ENCODE peak calls at places on chromosomes 7 and 10, in five cellular contexts. I is Peyer's patch, H is thyroid gland, P is astrocyte, E is A549. V is an unnamed sample.
A peak's percentile ranks its signal among the peaks of the same experiment; 100 is the strongest.

GRCh38 chr7:146397141-146397540 is 280.5 kb downstream of the CNTNAP2 start:
- DNase-seq in I (no peak), H (no peak), P (no peak), E (no peak), V (no peak)

GRCh38 chr7:130667593-130668257 is 823 bp downstream of the COPG2 start:
- DNase-seq in I (no peak), H (no peak), P (no peak), E (no peak), V (no peak)

GRCh38 chr10:97136744-97137143 is 49.0 kb downstream of the SLIT1 start:
- DNase-seq in I (no peak), H (no peak), P (no peak), E (no peak), V (no peak)

GRCh38 chr10:46223064-46223480 is 63.7 kb upstream of the ANTXRL start:
- DNase-seq in I (no peak), H (no peak), P (no peak), E (no peak), V (no peak)

GRCh38 chr10:113820507-113820906 is 33.4 kb downstream of the DCLRE1A start:
- DNase-seq in I (no peak), H (no peak), P (no peak), E (no peak), V (no peak)

GRCh38 chr10:6530211-6530840 is 49.8 kb downstream of the PRKCQ start:
- DNase-seq in I (peak; percentile 74), H (no peak), P (no peak), E (no peak), V (no peak)

GRCh38 chr7:105691029-105691691 is 109.9 kb upstream of the EFCAB10 start:
- DNase-seq in I (peak; percentile 53), H (peak; percentile 40), P (no peak), E (no peak), V (no peak)

GRCh38 chr7:137953692-137954470 is 48.0 kb downstream of the CREB3L2 start:
- DNase-seq in I (no peak), H (peak; percentile 35), P (peak; percentile 82), E (peak; percentile 89), V (peak; percentile 70)

GRCh38 chr10:110305767-110306451 is 1.2 kb upstream of the SMNDC1 start:
- DNase-seq in I (peak; percentile 49), H (peak; percentile 30), P (peak; percentile 85), E (peak; percentile 72), V (peak; percentile 44)

GRCh38 chr7:98754041-98754479 is 115.8 kb downstream of the TMEM130 start:
- DNase-seq in I (no peak), H (no peak), P (peak; percentile 23), E (no peak), V (no peak)

GRCh38 chr7:113730309-113730955 is 188.4 kb downstream of the PPP1R3A start:
- DNase-seq in I (no peak), H (no peak), P (peak; percentile 84), E (no peak), V (peak; percentile 28)

GRCh38 chr10:105681051-105681450 is 1040.0 kb downstream of the SORCS3 start:
- DNase-seq in I (no peak), H (no peak), P (peak; percentile 13), E (no peak), V (no peak)

GRCh38 chr7:10577866-10578374 is 395.8 kb upstream of the PHF14 start:
- DNase-seq in I (no peak), H (no peak), P (no peak), E (no peak), V (no peak)

GRCh38 chr7:95251966-95252365 is 72.4 kb downstream of the PON1 start:
- DNase-seq in I (no peak), H (no peak), P (no peak), E (no peak), V (no peak)

GRCh38 chr7:69906309-69906995 is 308.2 kb downstream of the AUTS2 start:
- DNase-seq in I (peak; percentile 35), H (no peak), P (peak; percentile 29), E (no peak), V (no peak)

GRCh38 chr7:2701832-2702593 is 14.0 kb downstream of the AMZ1 start:
- DNase-seq in I (no peak), H (no peak), P (no peak), E (no peak), V (peak; percentile 53)

GRCh38 chr10:30671011-30671616 is 41.6 kb upstream of the LYZL2 start:
- DNase-seq in I (no peak), H (no peak), P (peak; percentile 54), E (peak; percentile 33), V (peak; percentile 23)
- H3K4me3 ChIP-seq in I (no peak overlapping the region), H (no peak overlapping the region), P (peak overlapping the region; percentile 15), E (no peak overlapping the region), V (peak overlapping the region; percentile 24)

GRCh38 chr7:23000597-23001360 is 13.2 kb downstream of the HYCC1 start:
- DNase-seq in I (no peak), H (no peak), P (peak; percentile 46), E (no peak), V (no peak)
- H3K4me3 ChIP-seq in I (no peak overlapping the region), H (no peak overlapping the region), P (no peak overlapping the region), E (no peak overlapping the region), V (no peak overlapping the region)

DNA sequence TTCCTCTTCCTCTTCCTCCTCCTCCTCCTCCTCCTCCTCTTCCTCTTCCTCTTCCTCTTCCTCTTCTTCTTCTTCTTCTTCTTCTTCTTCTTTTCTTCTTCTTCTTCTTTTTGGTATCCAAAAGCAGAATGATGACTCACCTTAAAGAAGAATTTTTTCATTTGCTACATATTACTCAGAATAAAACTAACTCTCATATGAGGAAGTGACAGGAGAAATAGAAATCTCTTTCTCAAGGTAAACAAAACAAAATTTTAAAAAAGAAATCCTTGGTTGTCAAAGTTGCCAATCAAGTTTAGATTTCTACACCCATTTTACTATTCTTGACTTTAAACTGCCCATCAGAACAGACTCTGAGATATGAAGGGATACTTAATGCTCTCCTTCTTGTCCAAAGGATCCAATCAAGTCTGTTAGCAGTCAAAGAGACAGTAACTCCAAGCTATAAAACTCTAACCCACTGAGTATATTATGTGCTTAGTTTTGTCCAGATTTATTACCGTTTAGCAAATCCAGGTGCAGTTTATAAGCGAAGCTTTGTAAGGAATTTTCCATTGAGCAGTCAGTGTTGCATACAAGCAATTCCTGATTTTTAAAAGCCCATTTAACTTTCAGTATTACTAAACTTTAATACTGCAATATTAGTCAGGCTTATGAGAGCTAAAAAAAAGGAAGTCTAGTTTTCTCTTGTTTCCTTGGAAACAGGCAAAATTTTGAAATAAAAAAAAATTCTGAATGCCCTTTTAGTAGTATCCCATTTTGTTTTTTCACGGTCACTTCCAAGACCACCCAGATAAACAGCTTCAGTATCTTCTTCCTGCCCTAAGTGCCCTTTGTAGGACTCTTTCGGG is 43.2 kb upstream of the SNX13 start:
- DNase-seq in I (no peak), H (no peak), P (no peak), E (no peak), V (no peak)
- H3K4me3 ChIP-seq in I (no peak overlapping the region), H (no peak overlapping the region), P (no peak overlapping the region), E (no peak overlapping the region), V (no peak overlapping the region)

GRCh38 chr10:71216751-71217265 is 4.4 kb downstream of the UNC5B start:
- DNase-seq in I (no peak), H (no peak), P (no peak), E (no peak), V (no peak)

GRCh38 chr10:71218046-71218832 is 5.9 kb downstream of the UNC5B start:
- DNase-seq in I (no peak), H (no peak), P (peak; percentile 79), E (no peak), V (peak; percentile 37)

GRCh38 chr10:71214641-71215160 is 2.3 kb downstream of the UNC5B start:
- DNase-seq in I (no peak), H (no peak), P (no peak), E (no peak), V (no peak)

GRCh38 chr10:71217266-71218045 is 5.1 kb downstream of the UNC5B start:
- DNase-seq in I (no peak), H (no peak), P (no peak), E (no peak), V (peak; percentile 26)

GRCh38 chr10:71216363-71216695 is 4.0 kb downstream of the UNC5B start:
- DNase-seq in I (no peak), H (no peak), P (no peak), E (no peak), V (no peak)
- H3K4me3 ChIP-seq in I (no peak overlapping the region), H (no peak overlapping the region), P (no peak overlapping the region), E (no peak overlapping the region), V (peak overlapping the region; percentile 40)